ENCODE peak calls at places on chromosomes 3 and 15, in seven cellular contexts. O is K562; E is colonic mucosa; A is stimulated activated CD4-positive, alpha-beta T cell treated with anti-CD3 and anti-CD28 coated beads, Interleukin-4, amount 100 ng/mL, for 1 hour; V is T-helper 2 cell; Y is transverse colon; K is astrocyte of the spinal cord. G is an unnamed sample.
A peak's percentile ranks its signal among the peaks of the same experiment; 100 is the strongest.

GRCh38 chr3:96753124-96753523 is 61.3 kb upstream of the EPHA6 start:
- DNase-seq in V (no peak), E (no peak), A (no peak), O (no peak), K (no peak), Y (no peak), G (no peak)

GRCh38 chr3:27376109-27376772 is 7.1 kb upstream of the NEK10 start:
- DNase-seq in E (no peak), Y (no peak), K (no peak), A (no peak), V (no peak), O (no peak), G (no peak)

GRCh38 chr15:100781061-100781960 is 98.3 kb upstream of the ALDH1A3 start:
- DNase-seq in A (no peak), K (no peak), V (no peak), Y (no peak), O (no peak), E (peak; percentile 12), G (no peak)

GRCh38 chr3:70064194-70064787 is 64.8 kb downstream of the SAMMSON start:
- DNase-seq in V (no peak), E (peak; percentile 20), K (peak; percentile 49), O (peak; percentile 8), A (no peak), Y (no peak), G (no peak)

GRCh38 chr15:43376017-43376705 is 5.3 kb downstream of the TUBGCP4 start:
- DNase-seq in K (peak; percentile 31), A (peak; percentile 22), E (peak; percentile 27), V (no peak), Y (peak; percentile 17), O (peak; percentile 36), G (no peak)

GRCh38 chr3:12049675-12050074 is 45.5 kb downstream of the SYN2 start:
- DNase-seq in A (no peak), O (no peak), E (no peak), V (no peak), K (peak; percentile 22), Y (no peak), G (no peak)

GRCh38 chr15:66130496-66131014 is 123.0 kb downstream of the MEGF11 start:
- DNase-seq in V (no peak), A (no peak), K (no peak), O (no peak), Y (no peak), E (no peak), G (no peak)

GRCh38 chr15:39969871-39970270 is 36.0 kb downstream of the EIF2AK4 start:
- DNase-seq in O (no peak), E (peak; percentile 79), V (no peak), A (no peak), Y (peak; percentile 81), K (peak; percentile 61), G (no peak)

GRCh38 chr3:150251187-150251592 is 156.9 kb upstream of the TSC22D2 start:
- DNase-seq in Y (no peak), E (no peak), A (no peak), O (no peak), V (no peak), K (no peak), G (no peak)

GRCh38 chr3:51681453-51681852 is 10.4 kb downstream of the TEX264 start:
- DNase-seq in O (no peak), Y (peak; percentile 64), E (peak; percentile 80), A (peak; percentile 17), V (no peak), K (no peak), G (no peak)

GRCh38 chr15:61182955-61183354 is 46.1 kb downstream of the RORA start:
- DNase-seq in E (no peak), A (no peak), Y (no peak), O (no peak), K (no peak), V (no peak), G (no peak)

GRCh38 chr15:85899927-85900326 is 105.2 kb upstream of the KLHL25 start:
- DNase-seq in O (no peak), Y (no peak), K (no peak), V (no peak), A (no peak), E (no peak), G (no peak)

GRCh38 chr3:170639003-170639402 is 53.1 kb upstream of the SLC7A14 start:
- DNase-seq in Y (no peak), E (no peak), V (no peak), O (no peak), A (no peak), K (no peak), G (no peak)

GRCh38 chr3:37652851-37653250 is 208.8 kb upstream of the CTDSPL start:
- DNase-seq in V (no peak), E (no peak), O (no peak), K (no peak), A (no peak), Y (no peak), G (no peak)

G was measured in GOT3.